ENCODE peak calls at places on chromosomes 7 and 10, in nine cellular contexts. One of them, this sample, is unnamed.

GRCh38 chr10:35578608-35578956 is 26.6 kb upstream of the GJD4 start:
- DNase-seq in foreskin fibroblast: no peak
- DNase-seq in WERI-Rb-1: no peak
- DNase-seq in NB4: no peak
- DNase-seq in astrocyte of the spinal cord: no peak
- DNase-seq in mucosa of descending colon: no peak
- DNase-seq in endodermal cell: no peak
- DNase-seq in fibroblast of mammary gland: peak; percentile 18
- DNase-seq in heart right ventricle: no peak
- DNase-seq in this sample: no peak

GRCh38 chr7:41979834-41980307 is 257.1 kb downstream of the GLI3 start:
- DNase-seq in foreskin fibroblast: peak; percentile 33
- DNase-seq in WERI-Rb-1: peak; percentile 13
- DNase-seq in NB4: peak; percentile 57
- DNase-seq in astrocyte of the spinal cord: peak; percentile 62
- DNase-seq in mucosa of descending colon: peak; percentile 37
- DNase-seq in endodermal cell: peak; percentile 78
- DNase-seq in fibroblast of mammary gland: peak; percentile 63
- DNase-seq in heart right ventricle: no peak
- DNase-seq in this sample: no peak

GRCh38 chr10:133026726-133027395 is 60.9 kb upstream of the ADGRA1 start:
- DNase-seq in foreskin fibroblast: no peak
- DNase-seq in WERI-Rb-1: no peak
- DNase-seq in NB4: no peak
- DNase-seq in astrocyte of the spinal cord: no peak
- DNase-seq in mucosa of descending colon: no peak
- DNase-seq in endodermal cell: no peak
- DNase-seq in fibroblast of mammary gland: no peak
- DNase-seq in heart right ventricle: peak; percentile 6
- DNase-seq in this sample: no peak

GRCh38 chr7:1431644-1432380 is 27.5 kb downstream of the MICALL2 start:
- DNase-seq in foreskin fibroblast: no peak
- DNase-seq in WERI-Rb-1: no peak
- DNase-seq in NB4: no peak
- DNase-seq in astrocyte of the spinal cord: no peak
- DNase-seq in mucosa of descending colon: no peak
- DNase-seq in endodermal cell: peak; percentile 64
- DNase-seq in fibroblast of mammary gland: no peak
- DNase-seq in heart right ventricle: no peak
- DNase-seq in this sample: no peak

GRCh38 chr10:8211631-8212030 is 157.1 kb downstream of the GATA3 start:
- DNase-seq in foreskin fibroblast: no peak
- DNase-seq in WERI-Rb-1: no peak
- DNase-seq in NB4: no peak
- DNase-seq in astrocyte of the spinal cord: no peak
- DNase-seq in mucosa of descending colon: no peak
- DNase-seq in endodermal cell: no peak
- DNase-seq in fibroblast of mammary gland: no peak
- DNase-seq in heart right ventricle: no peak
- DNase-seq in this sample: no peak

GRCh38 chr10:14757996-14758395 is 16.7 kb downstream of the FAM107B start:
- DNase-seq in foreskin fibroblast: no peak
- DNase-seq in WERI-Rb-1: no peak
- DNase-seq in NB4: no peak
- DNase-seq in astrocyte of the spinal cord: no peak
- DNase-seq in mucosa of descending colon: no peak
- DNase-seq in endodermal cell: no peak
- DNase-seq in fibroblast of mammary gland: no peak
- DNase-seq in heart right ventricle: no peak
- DNase-seq in this sample: no peak

GRCh38 chr10:75547391-75548298 is 116.2 kb downstream of the LRMDA start:
- DNase-seq in foreskin fibroblast: peak; percentile 21
- DNase-seq in WERI-Rb-1: no peak
- DNase-seq in NB4: peak; percentile 90
- DNase-seq in astrocyte of the spinal cord: peak; percentile 79
- DNase-seq in mucosa of descending colon: no peak
- DNase-seq in endodermal cell: no peak
- DNase-seq in fibroblast of mammary gland: peak; percentile 78
- DNase-seq in heart right ventricle: no peak
- DNase-seq in this sample: no peak

GRCh38 chr7:156609010-156609877 is 31.3 kb upstream of the RNF32 start:
- DNase-seq in foreskin fibroblast: no peak
- DNase-seq in WERI-Rb-1: no peak
- DNase-seq in NB4: no peak
- DNase-seq in astrocyte of the spinal cord: no peak
- DNase-seq in mucosa of descending colon: peak; percentile 74
- DNase-seq in endodermal cell: no peak
- DNase-seq in fibroblast of mammary gland: no peak
- DNase-seq in heart right ventricle: no peak
- DNase-seq in this sample: no peak

GRCh38 chr10:58967551-58968418 is 208.7 kb upstream of the PHYHIPL start:
- DNase-seq in foreskin fibroblast: no peak
- DNase-seq in WERI-Rb-1: peak; percentile 20
- DNase-seq in NB4: no peak
- DNase-seq in astrocyte of the spinal cord: no peak
- DNase-seq in mucosa of descending colon: no peak
- DNase-seq in endodermal cell: peak; percentile 97
- DNase-seq in fibroblast of mammary gland: no peak
- DNase-seq in heart right ventricle: peak; percentile 30
- DNase-seq in this sample: no peak

GRCh38 chr10:65670087-65670486 is 1255.7 kb upstream of the LRRTM3 start:
- DNase-seq in foreskin fibroblast: no peak
- DNase-seq in WERI-Rb-1: no peak
- DNase-seq in NB4: no peak
- DNase-seq in astrocyte of the spinal cord: peak; percentile 90
- DNase-seq in mucosa of descending colon: no peak
- DNase-seq in endodermal cell: no peak
- DNase-seq in fibroblast of mammary gland: no peak
- DNase-seq in heart right ventricle: no peak
- DNase-seq in this sample: no peak

GRCh38 chr7:7181519-7182155 is 707 bp upstream of the C1GALT1 start:
- DNase-seq in foreskin fibroblast: no peak
- DNase-seq in WERI-Rb-1: peak; percentile 47
- DNase-seq in NB4: peak; percentile 92
- DNase-seq in astrocyte of the spinal cord: no peak
- DNase-seq in mucosa of descending colon: peak; percentile 72
- DNase-seq in endodermal cell: peak; percentile 72
- DNase-seq in fibroblast of mammary gland: peak; percentile 36
- DNase-seq in heart right ventricle: no peak
- DNase-seq in this sample: peak; percentile 33

GRCh38 chr10:4939224-4940072 is 23.8 kb upstream of the AKR1C1 start:
- DNase-seq in foreskin fibroblast: no peak
- DNase-seq in WERI-Rb-1: no peak
- DNase-seq in NB4: no peak
- DNase-seq in astrocyte of the spinal cord: no peak
- DNase-seq in mucosa of descending colon: no peak
- DNase-seq in endodermal cell: no peak
- DNase-seq in fibroblast of mammary gland: peak; percentile 51
- DNase-seq in heart right ventricle: no peak
- DNase-seq in this sample: no peak

GRCh38 chr10:14665304-14665703 is 109.4 kb downstream of the FAM107B start:
- DNase-seq in foreskin fibroblast: no peak
- DNase-seq in WERI-Rb-1: no peak
- DNase-seq in NB4: no peak
- DNase-seq in astrocyte of the spinal cord: peak; percentile 20
- DNase-seq in mucosa of descending colon: peak; percentile 33
- DNase-seq in endodermal cell: no peak
- DNase-seq in fibroblast of mammary gland: peak; percentile 15
- DNase-seq in heart right ventricle: no peak
- DNase-seq in this sample: no peak

GRCh38 chr7:128036226-128036940 is 5.1 kb upstream of the LRRC4 start:
- DNase-seq in foreskin fibroblast: no peak
- DNase-seq in WERI-Rb-1: no peak
- DNase-seq in NB4: no peak
- DNase-seq in astrocyte of the spinal cord: no peak
- DNase-seq in mucosa of descending colon: no peak
- DNase-seq in endodermal cell: no peak
- DNase-seq in fibroblast of mammary gland: no peak
- DNase-seq in heart right ventricle: no peak
- DNase-seq in this sample: no peak

GRCh38 chr7:81127991-81128390 is 209.1 kb upstream of the SEMA3C start:
- DNase-seq in foreskin fibroblast: no peak
- DNase-seq in WERI-Rb-1: no peak
- DNase-seq in NB4: no peak
- DNase-seq in astrocyte of the spinal cord: no peak
- DNase-seq in mucosa of descending colon: no peak
- DNase-seq in endodermal cell: no peak
- DNase-seq in fibroblast of mammary gland: no peak
- DNase-seq in heart right ventricle: no peak
- DNase-seq in this sample: no peak

GRCh38 chr10:13808556-13809391 is 222.0 kb downstream of the PRPF18 start:
- DNase-seq in foreskin fibroblast: no peak
- DNase-seq in WERI-Rb-1: no peak
- DNase-seq in NB4: peak; percentile 38
- DNase-seq in astrocyte of the spinal cord: peak; percentile 49
- DNase-seq in mucosa of descending colon: no peak
- DNase-seq in endodermal cell: no peak
- DNase-seq in fibroblast of mammary gland: no peak
- DNase-seq in heart right ventricle: no peak
- DNase-seq in this sample: no peak

GRCh38 chr7:130818056-130818455 is 84.0 kb upstream of the KLF14 start:
- DNase-seq in foreskin fibroblast: no peak
- DNase-seq in WERI-Rb-1: no peak
- DNase-seq in NB4: no peak
- DNase-seq in astrocyte of the spinal cord: no peak
- DNase-seq in mucosa of descending colon: no peak
- DNase-seq in endodermal cell: no peak
- DNase-seq in fibroblast of mammary gland: no peak
- DNase-seq in heart right ventricle: no peak
- DNase-seq in this sample: no peak

DNA sequence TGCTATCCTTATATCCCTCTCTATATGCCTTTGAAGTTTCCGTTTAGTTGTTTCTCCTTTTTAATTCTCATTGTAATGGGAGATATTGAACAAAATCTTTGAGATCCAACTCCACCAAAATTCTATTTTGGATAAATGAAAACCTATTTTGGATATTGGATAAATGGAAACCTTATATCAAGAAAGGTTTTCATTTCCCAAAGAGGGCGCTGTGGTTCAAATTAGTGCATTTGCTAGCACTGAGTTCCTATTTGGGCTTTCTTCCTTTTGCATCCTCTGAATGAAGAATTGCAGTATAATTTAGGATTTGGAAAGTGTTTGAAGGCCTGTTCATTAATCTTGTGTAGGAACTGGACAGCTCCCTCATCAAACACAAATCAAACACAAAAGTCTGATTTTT is 80.7 kb upstream of the KLF14 start:
- DNase-seq in foreskin fibroblast: peak; percentile 24
- DNase-seq in WERI-Rb-1: no peak
- DNase-seq in NB4: peak; percentile 46
- DNase-seq in astrocyte of the spinal cord: peak; percentile 46
- DNase-seq in mucosa of descending colon: peak; percentile 41
- DNase-seq in endodermal cell: no peak
- DNase-seq in fibroblast of mammary gland: peak; percentile 65
- DNase-seq in heart right ventricle: no peak
- DNase-seq in this sample: no peak
- TF ChIP-seq CTCF in foreskin fibroblast: peak; percentile 48
- TF ChIP-seq CTCF in WERI-Rb-1: peak; percentile 28
- TF ChIP-seq CTCF in NB4: peak; percentile 47
- TF ChIP-seq CTCF in astrocyte of the spinal cord: peak; percentile 52
- TF ChIP-seq CTCF in mucosa of descending colon: no peak
- TF ChIP-seq CTCF in endodermal cell: peak; percentile 73
- TF ChIP-seq CTCF in fibroblast of mammary gland: peak; percentile 69
- TF ChIP-seq CTCF in heart right ventricle: peak; percentile 28
- TF ChIP-seq CTCF in this sample: no peak

GRCh38 chr10:92961638-92962037 is 99.0 kb upstream of the CYP26C1 start:
- DNase-seq in foreskin fibroblast: no peak
- DNase-seq in WERI-Rb-1: no peak
- DNase-seq in NB4: no peak
- DNase-seq in astrocyte of the spinal cord: no peak
- DNase-seq in mucosa of descending colon: no peak
- DNase-seq in endodermal cell: no peak
- DNase-seq in fibroblast of mammary gland: no peak
- DNase-seq in heart right ventricle: no peak
- DNase-seq in this sample: no peak

GRCh38 chr10:92970301-92971070 is 90.1 kb upstream of the CYP26C1 start:
- DNase-seq in foreskin fibroblast: no peak
- DNase-seq in WERI-Rb-1: no peak
- DNase-seq in NB4: no peak
- DNase-seq in astrocyte of the spinal cord: peak; percentile 71
- DNase-seq in mucosa of descending colon: no peak
- DNase-seq in endodermal cell: no peak
- DNase-seq in fibroblast of mammary gland: peak; percentile 40
- DNase-seq in heart right ventricle: no peak
- DNase-seq in this sample: no peak

GRCh38 chr10:92969151-92969550 is 91.4 kb upstream of the CYP26C1 start:
- DNase-seq in foreskin fibroblast: peak; percentile 74
- DNase-seq in WERI-Rb-1: no peak
- DNase-seq in NB4: no peak
- DNase-seq in astrocyte of the spinal cord: no peak
- DNase-seq in mucosa of descending colon: no peak
- DNase-seq in endodermal cell: no peak
- DNase-seq in fibroblast of mammary gland: peak; percentile 66
- DNase-seq in heart right ventricle: no peak
- DNase-seq in this sample: no peak

GRCh38 chr10:92965314-92965713 is 95.3 kb upstream of the CYP26C1 start:
- DNase-seq in foreskin fibroblast: peak; percentile 23
- DNase-seq in WERI-Rb-1: no peak
- DNase-seq in NB4: peak; percentile 62
- DNase-seq in astrocyte of the spinal cord: peak; percentile 73
- DNase-seq in mucosa of descending colon: peak; percentile 33
- DNase-seq in endodermal cell: no peak
- DNase-seq in fibroblast of mammary gland: peak; percentile 67
- DNase-seq in heart right ventricle: no peak
- DNase-seq in this sample: no peak
- H3K4me3 ChIP-seq in foreskin fibroblast: no peak overlapping the region
- H3K4me3 ChIP-seq in WERI-Rb-1: no peak overlapping the region
- H3K4me3 ChIP-seq in NB4: no peak overlapping the region
- H3K4me3 ChIP-seq in astrocyte of the spinal cord: no peak overlapping the region
- H3K4me3 ChIP-seq in mucosa of descending colon: no peak overlapping the region
- H3K4me3 ChIP-seq in endodermal cell: no peak overlapping the region
- H3K4me3 ChIP-seq in fibroblast of mammary gland: peak overlapping the region; percentile 18
- H3K4me3 ChIP-seq in heart right ventricle: no peak overlapping the region
- H3K4me3 ChIP-seq in this sample: no peak overlapping the region

DNA sequence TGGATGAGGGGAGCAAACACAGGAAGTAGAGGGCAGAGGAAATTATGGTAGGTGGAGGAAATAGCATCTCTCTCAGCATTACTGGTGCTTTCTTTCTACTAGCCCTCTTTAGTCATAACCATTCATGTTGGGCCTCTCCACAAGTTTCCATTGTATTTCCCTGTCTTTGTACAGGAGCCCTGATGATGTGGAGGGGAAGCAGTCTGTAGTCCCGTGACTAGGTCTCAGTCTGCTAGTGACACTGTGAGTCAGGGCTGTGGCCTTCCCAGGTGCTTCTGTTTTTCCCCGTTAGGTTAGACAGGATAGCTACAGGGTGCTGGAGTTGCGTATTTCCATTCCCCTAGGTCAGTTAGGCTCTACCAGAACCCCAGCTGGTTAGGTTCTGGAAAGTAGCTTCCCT is 82.9 kb upstream of the NAMPT start:
- DNase-seq in foreskin fibroblast: no peak
- DNase-seq in WERI-Rb-1: no peak
- DNase-seq in NB4: no peak
- DNase-seq in astrocyte of the spinal cord: no peak
- DNase-seq in mucosa of descending colon: no peak
- DNase-seq in endodermal cell: no peak
- DNase-seq in fibroblast of mammary gland: no peak
- DNase-seq in heart right ventricle: no peak
- DNase-seq in this sample: no peak
- TF ChIP-seq CTCF in foreskin fibroblast: no peak
- TF ChIP-seq CTCF in WERI-Rb-1: no peak
- TF ChIP-seq CTCF in NB4: no peak
- TF ChIP-seq CTCF in astrocyte of the spinal cord: no peak
- TF ChIP-seq CTCF in mucosa of descending colon: no peak
- TF ChIP-seq CTCF in endodermal cell: no peak
- TF ChIP-seq CTCF in fibroblast of mammary gland: no peak
- TF ChIP-seq CTCF in heart right ventricle: no peak
- TF ChIP-seq CTCF in this sample: no peak

GRCh38 chr10:132961-133898 is 2.0 kb upstream of the ZMYND11 start:
- DNase-seq in foreskin fibroblast: peak; percentile 54
- DNase-seq in WERI-Rb-1: no peak
- DNase-seq in NB4: peak; percentile 15
- DNase-seq in astrocyte of the spinal cord: peak; percentile 72
- DNase-seq in mucosa of descending colon: no peak
- DNase-seq in endodermal cell: no peak
- DNase-seq in fibroblast of mammary gland: peak; percentile 64
- DNase-seq in heart right ventricle: no peak
- DNase-seq in this sample: no peak
- H3K4me3 ChIP-seq in foreskin fibroblast: peak overlapping the region; percentile 83
- H3K4me3 ChIP-seq in WERI-Rb-1: no peak overlapping the region
- H3K4me3 ChIP-seq in NB4: peak overlapping the region; percentile 81
- H3K4me3 ChIP-seq in astrocyte of the spinal cord: peak overlapping the region; percentile 52
- H3K4me3 ChIP-seq in mucosa of descending colon: no peak overlapping the region
- H3K4me3 ChIP-seq in endodermal cell: peak overlapping the region; percentile 81
- H3K4me3 ChIP-seq in fibroblast of mammary gland: peak overlapping the region; percentile 71
- H3K4me3 ChIP-seq in heart right ventricle: peak overlapping the region; percentile 76
- H3K4me3 ChIP-seq in this sample: no peak overlapping the region

This sample was measured in lung.